ENCODE peak calls at places on chromosome 2, in nine cellular contexts. T is lung, A is uterus, H is lower lobe of right lung, Z is neuronal stem cell, X is astrocyte, W is Peyer's patch, K is fibroblast of the aortic adventitia, R is colonic mucosa. V is an unnamed sample.

GRCh38 chr2:121390082-121390481 is 105.1 kb upstream of the TFCP2L1 start:
- DNase-seq in X (no peak), W (no peak), H (no peak), A (no peak), R (no peak), T (no peak), K (no peak), Z (no peak), V (no peak)

GRCh38 chr2:23484163-23484740 is 99.3 kb downstream of the KLHL29 start:
- DNase-seq in K (no peak), Z (no peak), A (no peak), H (no peak), T (no peak), W (no peak), R (no peak), X (no peak), V (no peak)

GRCh38 chr2:129755786-129756185 is 223.7 kb upstream of the RAB6C start:
- DNase-seq in T (no peak), K (no peak), A (no peak), R (no peak), X (no peak), Z (no peak), W (no peak), H (no peak), V (no peak)

GRCh38 chr2:46684661-46685060 is 205.3 kb downstream of the TMEM247 start:
- DNase-seq in W (no peak), X (no peak), R (no peak), K (no peak), Z (no peak), H (no peak), A (no peak), T (no peak), V (no peak)

GRCh38 chr2:32947484-32948143 is 861 bp downstream of the LTBP1 start:
- DNase-seq in A (peak; percentile 37), W (peak; percentile 49), R (peak; percentile 59), H (no peak), T (peak; percentile 30), K (peak; percentile 59), Z (peak; percentile 60), X (peak; percentile 50), V (no peak)

GRCh38 chr2:62760555-62760954 is 55.0 kb downstream of the EHBP1 start:
- DNase-seq in T (no peak), A (no peak), R (no peak), K (peak; percentile 77), H (no peak), X (peak; percentile 81), W (no peak), Z (no peak), V (no peak)

GRCh38 chr2:7418343-7418742 is 501.1 kb downstream of the RNF144A start:
- DNase-seq in H (no peak), R (no peak), Z (no peak), K (peak; percentile 7), A (no peak), W (no peak), T (no peak), X (no peak), V (no peak)

GRCh38 chr2:217279130-217279529 is 419.3 kb upstream of the TNP1 start:
- DNase-seq in T (no peak), A (no peak), R (no peak), H (no peak), K (peak; percentile 52), W (no peak), X (peak; percentile 30), Z (no peak), V (no peak)

GRCh38 chr2:222499226-222499625 is 74.9 kb downstream of the SGPP2 start:
- DNase-seq in R (no peak), X (no peak), W (no peak), Z (no peak), A (no peak), T (no peak), K (no peak), H (no peak), V (no peak)

GRCh38 chr2:162318280-162319222 is at the start of gene IFIH1:
- DNase-seq in W (peak; percentile 94), H (peak; percentile 86), Z (peak; percentile 39), K (peak; percentile 90), T (peak; percentile 87), X (peak; percentile 83), A (peak; percentile 93), R (peak; percentile 92), V (peak; percentile 84)

GRCh38 chr2:231183851-231184250 is 14.6 kb upstream of the ARMC9 start:
- DNase-seq in X (no peak), Z (no peak), A (no peak), R (no peak), H (no peak), W (peak; percentile 34), K (no peak), T (no peak), V (no peak)
- H3K4me3 ChIP-seq in X (no peak overlapping the region), Z (no peak overlapping the region), A (no peak overlapping the region), R (no peak overlapping the region), H (no peak overlapping the region), W (no peak overlapping the region), K (no peak overlapping the region), T (no peak overlapping the region), V (no peak overlapping the region)

DNA sequence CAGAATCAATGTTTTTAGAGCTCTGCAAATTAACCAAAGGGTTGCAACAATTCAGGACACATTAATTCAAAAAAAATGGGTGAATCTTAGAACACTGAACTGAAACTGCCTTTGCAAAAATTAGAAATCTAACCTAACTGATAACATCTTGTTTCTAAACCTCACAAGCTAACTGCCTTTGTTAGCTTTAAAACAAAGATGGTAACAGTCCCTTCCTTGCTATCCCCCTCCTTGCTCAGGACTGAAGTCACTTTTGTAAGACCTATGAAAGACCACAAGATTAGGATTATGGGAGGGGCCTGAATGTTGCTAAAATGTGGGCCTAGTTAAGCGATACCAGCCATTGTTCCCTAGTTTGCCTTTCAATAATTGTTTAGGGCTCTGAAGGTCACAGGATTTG is 44.9 kb upstream of the LONRF2 start:
- DNase-seq in T (no peak), R (no peak), H (no peak), K (no peak), A (no peak), X (no peak), W (no peak), Z (no peak), V (no peak)
- H3K4me3 ChIP-seq in T (no peak overlapping the region), R (no peak overlapping the region), H (no peak overlapping the region), K (no peak overlapping the region), A (no peak overlapping the region), X (no peak overlapping the region), W (no peak overlapping the region), Z (no peak overlapping the region), V (no peak overlapping the region)

GRCh38 chr2:98702127-98702802 is 28.7 kb downstream of the MGAT4A start:
- DNase-seq in K (no peak), R (peak; percentile 87), Z (no peak), X (no peak), H (no peak), A (no peak), W (peak; percentile 88), T (no peak), V (no peak)
- H3K4me3 ChIP-seq in K (no peak overlapping the region), R (no peak overlapping the region), Z (no peak overlapping the region), X (no peak overlapping the region), H (no peak overlapping the region), A (no peak overlapping the region), W (no peak overlapping the region), T (no peak overlapping the region), V (no peak overlapping the region)

GRCh38 chr2:127733816-127734537 is 32.7 kb downstream of the SFT2D3 start:
- DNase-seq in Z (no peak), T (no peak), W (no peak), K (peak; percentile 56), X (peak; percentile 53), A (no peak), R (no peak), H (no peak), V (no peak)

GRCh38 chr2:127737892-127738291 is 36.6 kb downstream of the SFT2D3 start:
- DNase-seq in X (no peak), A (no peak), H (no peak), T (no peak), Z (no peak), W (no peak), K (peak; percentile 16), R (no peak), V (no peak)

GRCh38 chr2:127735537-127736399 is 34.5 kb downstream of the SFT2D3 start:
- DNase-seq in A (no peak), T (no peak), R (no peak), X (no peak), H (no peak), Z (no peak), K (peak; percentile 40), W (no peak), V (peak; percentile 82)

GRCh38 chr2:127735044-127735443 is 33.7 kb downstream of the SFT2D3 start:
- DNase-seq in A (no peak), Z (no peak), T (no peak), H (no peak), W (no peak), K (no peak), R (no peak), X (no peak), V (no peak)

DNA sequence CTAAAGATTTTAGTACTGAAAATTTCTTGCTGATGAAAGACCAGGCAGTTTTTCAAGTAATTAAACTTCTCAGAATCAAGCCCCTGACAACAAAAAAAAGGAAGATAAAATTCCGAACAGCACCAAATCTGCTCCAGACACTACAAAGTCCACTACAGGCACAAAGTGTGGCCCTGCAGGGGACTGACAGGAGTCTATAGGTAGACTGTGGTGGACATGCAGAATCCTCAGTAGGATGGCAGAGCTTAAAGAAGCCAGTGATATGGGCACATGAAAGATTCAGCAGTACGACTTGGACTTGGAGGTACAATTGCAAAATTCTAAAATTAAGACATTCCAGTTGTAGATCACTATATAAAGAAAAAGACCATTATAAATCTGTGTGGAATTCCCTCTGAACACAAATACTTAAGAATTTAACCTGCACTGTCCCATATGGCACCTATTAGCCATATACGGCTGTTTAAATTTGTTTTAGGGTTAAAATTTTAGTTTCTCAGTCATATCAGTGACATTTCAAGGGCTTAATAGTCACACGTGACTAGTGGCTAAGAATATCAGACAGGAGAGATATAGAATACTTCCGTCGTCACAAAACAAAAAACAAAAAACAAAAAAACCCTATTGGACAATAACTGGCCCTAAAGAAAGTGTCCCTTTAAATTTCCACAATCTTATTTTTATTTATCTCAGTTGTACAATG is 32.0 kb downstream of the SFT2D3 start:
- DNase-seq in R (no peak), A (no peak), H (no peak), X (no peak), K (no peak), T (no peak), W (no peak), Z (no peak), V (no peak)
- H3K4me3 ChIP-seq in R (no peak overlapping the region), A (no peak overlapping the region), H (peak overlapping the region; percentile 15), X (no peak overlapping the region), K (peak overlapping the region; percentile 45), T (no peak overlapping the region), W (no peak overlapping the region), Z (no peak overlapping the region), V (no peak overlapping the region)

GRCh38 chr2:237591021-237591370 is 462 bp upstream of the RAB17 start:
- DNase-seq in T (peak; percentile 80), R (peak; percentile 89), W (peak; percentile 81), H (peak; percentile 78), X (no peak), K (no peak), Z (no peak), A (no peak), V (no peak)
- H3K4me3 ChIP-seq in T (no peak overlapping the region), R (peak overlapping the region; percentile 29), W (no peak overlapping the region), H (peak overlapping the region; percentile 42), X (no peak overlapping the region), K (no peak overlapping the region), Z (no peak overlapping the region), A (no peak overlapping the region), V (no peak overlapping the region)